ENCODE peak calls at places on chromosomes 5 and 9, in six cellular contexts. M is A549, N is GM12878, T is HEK293T, P is K562, A is IMR-90. Z is an unnamed sample.

GRCh38 chr9:136482793-136483588 is at the start of gene SEC16A:
- DNase-seq in N (peak; percentile 81), A (peak; percentile 97), M (peak; percentile 82), P (peak; percentile 89), T (peak; percentile 96), Z (peak; percentile 89)

GRCh38 chr5:132812949-132813598 is at the start of gene SOWAHA:
- DNase-seq in A (no peak), T (peak; percentile 67), N (no peak), P (no peak), M (peak; percentile 41), Z (no peak)

GRCh38 chr5:72110401-72111013 is 3.2 kb downstream of the MAP1B start:
- DNase-seq in N (no peak), P (no peak), T (no peak), M (no peak), A (no peak), Z (no peak)

GRCh38 chr9:112905084-112905483 is 14.4 kb upstream of the SLC46A2 start:
- DNase-seq in M (no peak), T (no peak), N (no peak), P (no peak), A (no peak), Z (peak; percentile 54)

GRCh38 chr5:1444361-1445189 is 665 bp downstream of the SLC6A3 start:
- DNase-seq in T (no peak), M (no peak), P (no peak), A (no peak), N (no peak), Z (no peak)

GRCh38 chr5:31413030-31413812 is 118.7 kb downstream of the DROSHA start:
- DNase-seq in A (no peak), P (no peak), N (no peak), M (no peak), T (no peak), Z (no peak)

GRCh38 chr9:87885484-87886189 is 3.0 kb downstream of the SPATA31E1 start:
- DNase-seq in T (peak; percentile 2), M (no peak), P (no peak), A (no peak), N (no peak), Z (no peak)

GRCh38 chr9:134505032-134505431 is 136.6 kb upstream of the COL5A1 start:
- DNase-seq in A (no peak), T (no peak), N (no peak), M (no peak), P (no peak), Z (no peak)

GRCh38 chr9:130685104-130685503 is 8.5 kb upstream of the EXOSC2 start:
- DNase-seq in A (no peak), P (no peak), T (no peak), M (no peak), N (no peak), Z (no peak)

GRCh38 chr5:9456435-9457042 is 89.3 kb downstream of the SEMA5A start:
- DNase-seq in P (no peak), M (no peak), A (peak; percentile 97), T (no peak), N (no peak), Z (no peak)
- TF ChIP-seq BHLHE40 in P (no peak), M (no peak), A (no peak), T (no peak), N (no peak), Z (no peak)

DNA sequence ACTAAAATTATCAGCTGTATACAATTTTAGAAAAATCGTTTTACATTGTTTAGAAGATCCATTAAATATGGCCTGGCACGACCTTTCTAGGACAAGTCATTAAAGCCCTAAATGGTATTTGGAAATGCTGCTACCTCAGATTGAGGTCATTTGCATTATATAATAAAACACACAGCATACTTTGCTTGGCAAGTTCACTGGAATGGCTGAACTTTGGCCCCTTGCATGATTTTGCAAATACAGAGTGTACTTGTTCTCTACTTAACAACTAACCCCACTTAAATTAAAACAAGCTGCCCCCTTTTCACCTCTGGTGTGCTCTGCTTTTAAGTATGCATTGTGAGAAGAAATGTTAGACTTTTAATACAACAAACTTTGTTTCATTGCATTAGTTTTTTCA is 860.1 kb downstream of the PTPRD start:
- DNase-seq in M (no peak), N (no peak), A (no peak), T (no peak), P (no peak), Z (peak; percentile 58)
- TF ChIP-seq BHLHE40 in M (no peak), N (no peak), A (no peak), T (no peak), P (no peak), Z (no peak)

GRCh38 chr5:138849439-138849838 is 25.7 kb downstream of the LRRTM2 start:
- DNase-seq in T (no peak), M (no peak), N (no peak), P (no peak), A (peak; percentile 36), Z (no peak)

GRCh38 chr5:138841531-138841930 is 33.6 kb downstream of the LRRTM2 start:
- DNase-seq in T (no peak), A (no peak), P (no peak), M (no peak), N (no peak), Z (no peak)

GRCh38 chr5:138843789-138844461 is 31.2 kb downstream of the LRRTM2 start:
- DNase-seq in T (no peak), A (peak; percentile 7), M (no peak), P (no peak), N (no peak), Z (no peak)

GRCh38 chr5:138840100-138840499 is 35.0 kb downstream of the LRRTM2 start:
- DNase-seq in P (no peak), T (no peak), A (no peak), M (no peak), N (no peak), Z (no peak)

DNA sequence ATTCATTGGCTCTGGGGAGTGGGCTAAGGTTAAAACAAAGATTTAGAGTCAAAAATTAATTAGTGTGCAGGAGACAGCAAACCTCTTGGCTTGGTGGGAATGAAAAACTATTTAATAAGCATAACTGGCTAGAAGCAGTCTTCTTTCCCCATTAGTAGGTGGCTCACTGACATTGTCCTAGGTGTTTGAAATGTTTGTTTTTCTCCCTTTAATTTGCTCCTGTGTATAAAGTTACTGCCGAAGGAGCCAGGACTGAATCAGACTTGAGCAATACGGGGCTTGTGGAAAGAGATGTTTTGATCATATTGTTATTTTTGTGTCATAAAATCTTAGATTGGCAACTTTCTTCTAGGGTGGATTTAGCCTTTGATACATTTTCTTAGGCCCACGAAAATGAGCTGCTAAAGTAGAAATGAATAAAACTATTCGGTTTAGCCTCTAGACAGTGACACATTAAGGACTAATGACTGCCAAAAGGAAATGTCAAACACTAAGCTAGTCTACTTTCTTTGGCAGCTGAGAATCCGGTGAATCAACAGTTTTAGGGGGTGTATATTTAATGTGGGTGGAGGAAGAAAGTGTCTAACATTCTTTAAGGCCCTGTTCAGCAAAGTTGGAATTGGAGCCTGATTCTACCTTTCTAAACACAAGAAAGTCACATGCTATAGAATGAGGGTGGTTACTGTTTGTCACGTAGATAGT is 30.2 kb downstream of the LRRTM2 start:
- DNase-seq in P (no peak), T (no peak), M (no peak), N (no peak), A (peak; percentile 88), Z (no peak)
- TF ChIP-seq BHLHE40 in P (no peak), T (no peak), M (no peak), N (no peak), A (peak; percentile 58), Z (no peak)

GRCh38 chr5:112752335-112752734 is 14.7 kb downstream of the APC start:
- DNase-seq in N (no peak), A (no peak), M (no peak), P (no peak), T (no peak), Z (no peak)

GRCh38 chr5:112755703-112756102 is 18.0 kb downstream of the APC start:
- DNase-seq in T (no peak), M (no peak), N (no peak), P (no peak), A (no peak), Z (no peak)

GRCh38 chr5:112762113-112762810 is 24.6 kb downstream of the APC start:
- DNase-seq in A (peak; percentile 40), M (no peak), T (no peak), P (no peak), N (no peak), Z (no peak)

GRCh38 chr5:112758676-112759075 is 21.0 kb downstream of the APC start:
- DNase-seq in M (no peak), A (no peak), P (no peak), T (no peak), N (no peak), Z (no peak)

GRCh38 chr5:112757468-112758208 is 20.0 kb downstream of the APC start:
- DNase-seq in A (peak; percentile 68), M (peak; percentile 34), P (no peak), T (peak; percentile 46), N (peak; percentile 31), Z (peak; percentile 61)
- TF ChIP-seq BHLHE40 in A (no peak), M (no peak), P (no peak), T (no peak), N (no peak), Z (no peak)

GRCh38 chr9:114504341-114505186 is 709 bp downstream of the WHRN start:
- DNase-seq in P (peak; percentile 73), N (no peak), A (peak; percentile 19), T (peak; percentile 39), M (peak; percentile 64), Z (no peak)
- TF ChIP-seq BHLHE40 in P (peak; percentile 49), N (no peak), A (no peak), T (no peak), M (no peak), Z (no peak)

DNA sequence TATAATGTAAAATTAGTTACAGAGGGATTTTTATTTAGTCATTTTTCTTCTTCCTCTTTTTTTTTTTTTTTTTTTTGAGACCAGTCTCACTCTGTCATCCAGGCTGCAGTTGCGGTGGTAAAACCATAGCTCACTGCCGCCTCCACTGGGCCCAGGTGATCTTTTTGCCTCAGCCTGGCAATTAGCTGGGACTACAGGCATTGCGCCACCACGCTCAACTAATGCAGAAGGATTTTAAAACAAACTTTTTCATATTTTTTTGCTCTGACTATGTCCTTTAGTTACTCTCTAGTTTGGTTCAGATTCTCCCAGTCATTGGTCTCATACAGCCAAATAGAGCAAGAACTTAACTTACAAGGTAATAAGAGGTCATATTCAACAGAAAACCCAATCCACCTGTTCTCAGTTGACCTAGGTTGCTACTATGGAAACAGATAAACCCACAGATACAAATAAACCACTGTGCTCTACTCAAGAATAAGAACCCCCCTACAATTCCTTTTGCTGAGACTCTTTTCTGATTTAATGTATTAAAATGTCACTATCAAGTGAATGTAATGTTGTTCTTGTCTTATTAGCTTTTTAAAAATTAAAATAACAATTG is 50.1 kb upstream of the TTC39B start:
- DNase-seq in P (no peak), M (no peak), N (no peak), T (no peak), A (no peak), Z (peak; percentile 60)
- TF ChIP-seq BHLHE40 in P (no peak), M (no peak), N (no peak), T (no peak), A (no peak), Z (no peak)